ENCODE peak calls at places on chromosomes 11 and 22, in four cellular contexts. S is CD4-positive, alpha-beta T cell; X is GM23248; Q is T-helper 2 cell. R is an unnamed sample.

GRCh38 chr11:41659990-41660389 is 200.5 kb upstream of the LRRC4C start:
- DNase-seq in S (no peak), Q (no peak), X (no peak), R (no peak)

GRCh38 chr22:38792833-38793232 is 1.1 kb downstream of the DNAL4 start:
- DNase-seq in Q (no peak), S (no peak), X (peak), R (no peak)

GRCh38 chr22:40679249-40679963 is at the start of gene MCHR1:
- DNase-seq in X (peak), S (no peak), Q (no peak), R (no peak)

GRCh38 chr22:50544746-50545253 is 899 bp upstream of the KLHDC7B start:
- DNase-seq in X (no peak), Q (no peak), S (no peak), R (no peak)

GRCh38 chr11:81644239-81644840 is 1089.3 kb downstream of the FAM181B start:
- DNase-seq in X (peak), S (no peak), Q (no peak), R (no peak)

GRCh38 chr11:29159552-29160465 is 857.0 kb downstream of the KCNA4 start:
- DNase-seq in X (peak), Q (no peak), S (no peak), R (no peak)

GRCh38 chr11:79052539-79052938 is 388.3 kb downstream of the TENM4 start:
- DNase-seq in Q (no peak), S (no peak), X (peak), R (no peak)

GRCh38 chr11:111408789-111409727 is 30.0 kb upstream of the POU2AF1 start:
- DNase-seq in S (no peak), Q (no peak), X (peak), R (no peak)

GRCh38 chr11:6438979-6439571 is 1.7 kb downstream of the HPX start:
- DNase-seq in Q (no peak), X (peak), S (no peak), R (peak)

GRCh38 chr11:44515085-44515484 is 50.4 kb upstream of the CD82 start:
- DNase-seq in Q (no peak), S (no peak), X (no peak), R (no peak)

GRCh38 chr11:128491195-128491936 is 96.0 kb downstream of the ETS1 start:
- DNase-seq in Q (no peak), S (no peak), X (peak), R (no peak)

GRCh38 chr22:41021655-41022454 is 70.5 kb upstream of the EP300 start:
- DNase-seq in Q (peak), S (peak), X (peak), R (peak)

GRCh38 chr11:46363455-46363920 is 16.2 kb downstream of the DGKZ start:
- DNase-seq in X (peak), S (no peak), Q (no peak), R (peak)

GRCh38 chr11:36711104-36711825 is 113.2 kb upstream of the RAG2 start:
- DNase-seq in Q (no peak), S (no peak), X (peak), R (no peak)

GRCh38 chr11:293293-293851 is 4.4 kb downstream of the PGGHG start:
- DNase-seq in Q (no peak), X (no peak), S (no peak), R (no peak)

GRCh38 chr11:117703209-117703608 is 93.8 kb downstream of the DSCAML1 start:
- DNase-seq in S (no peak), X (no peak), Q (no peak), R (no peak)

GRCh38 chr11:117950999-117951961 is 22.1 kb upstream of the TMPRSS13 start:
- DNase-seq in X (no peak), Q (no peak), S (peak), R (no peak)